ENCODE peak calls at places on chromosomes 16 and 17, in six cellular contexts. One of them, this sample, is unnamed.

GRCh38 chr17:67854378-67854777 is 29.1 kb downstream of the BPTF start:
- DNase-seq in thoracic aorta: no peak
- DNase-seq in natural killer cell: no peak
- DNase-seq in dorsolateral prefrontal cortex: no peak
- DNase-seq in lung: no peak
- DNase-seq in ovary: no peak
- DNase-seq in this sample: no peak

GRCh38 chr17:43908111-43908721 is 880 bp upstream of the MPP2 start:
- DNase-seq in thoracic aorta: peak; percentile 40
- DNase-seq in natural killer cell: no peak
- DNase-seq in dorsolateral prefrontal cortex: peak; percentile 86
- DNase-seq in lung: peak; percentile 45
- DNase-seq in ovary: peak; percentile 72
- DNase-seq in this sample: no peak

GRCh38 chr16:27650073-27650701 is 100.2 kb downstream of the KATNIP start:
- DNase-seq in thoracic aorta: no peak
- DNase-seq in natural killer cell: no peak
- DNase-seq in dorsolateral prefrontal cortex: no peak
- DNase-seq in lung: no peak
- DNase-seq in ovary: peak; percentile 70
- DNase-seq in this sample: no peak

GRCh38 chr16:9787717-9788116 is 394.5 kb downstream of the GRIN2A start:
- DNase-seq in thoracic aorta: no peak
- DNase-seq in natural killer cell: no peak
- DNase-seq in dorsolateral prefrontal cortex: no peak
- DNase-seq in lung: no peak
- DNase-seq in ovary: no peak
- DNase-seq in this sample: no peak

GRCh38 chr16:81767987-81768592 is 11.0 kb upstream of the PLCG2 start:
- DNase-seq in thoracic aorta: no peak
- DNase-seq in natural killer cell: no peak
- DNase-seq in dorsolateral prefrontal cortex: no peak
- DNase-seq in lung: no peak
- DNase-seq in ovary: no peak
- DNase-seq in this sample: no peak

GRCh38 chr17:17750881-17751280 is 69.6 kb downstream of the RAI1 start:
- DNase-seq in thoracic aorta: no peak
- DNase-seq in natural killer cell: peak; percentile 38
- DNase-seq in dorsolateral prefrontal cortex: no peak
- DNase-seq in lung: no peak
- DNase-seq in ovary: no peak
- DNase-seq in this sample: no peak

GRCh38 chr16:73793286-73793685 is 503.3 kb upstream of the PSMD7 start:
- DNase-seq in thoracic aorta: no peak
- DNase-seq in natural killer cell: no peak
- DNase-seq in dorsolateral prefrontal cortex: no peak
- DNase-seq in lung: no peak
- DNase-seq in ovary: no peak
- DNase-seq in this sample: no peak

GRCh38 chr17:1110844-1111598 is 68.8 kb downstream of the ABR start:
- DNase-seq in thoracic aorta: peak; percentile 92
- DNase-seq in natural killer cell: no peak
- DNase-seq in dorsolateral prefrontal cortex: peak; percentile 51
- DNase-seq in lung: peak; percentile 82
- DNase-seq in ovary: no peak
- DNase-seq in this sample: no peak

GRCh38 chr17:46770818-46771600 is 47.5 kb downstream of the WNT3 start:
- DNase-seq in thoracic aorta: no peak
- DNase-seq in natural killer cell: no peak
- DNase-seq in dorsolateral prefrontal cortex: peak; percentile 57
- DNase-seq in lung: no peak
- DNase-seq in ovary: peak; percentile 55
- DNase-seq in this sample: peak; percentile 42

GRCh38 chr17:81494984-81495383 is 17.6 kb downstream of the ACTG1 start:
- DNase-seq in thoracic aorta: no peak
- DNase-seq in natural killer cell: no peak
- DNase-seq in dorsolateral prefrontal cortex: no peak
- DNase-seq in lung: no peak
- DNase-seq in ovary: no peak
- DNase-seq in this sample: no peak

GRCh38 chr16:30649725-30650368 is 913 bp upstream of the PRR14 start:
- DNase-seq in thoracic aorta: no peak
- DNase-seq in natural killer cell: peak; percentile 56
- DNase-seq in dorsolateral prefrontal cortex: no peak
- DNase-seq in lung: no peak
- DNase-seq in ovary: no peak
- DNase-seq in this sample: no peak

GRCh38 chr16:67910162-67910561 is 17.1 kb downstream of the PSKH1 start:
- DNase-seq in thoracic aorta: no peak
- DNase-seq in natural killer cell: no peak
- DNase-seq in dorsolateral prefrontal cortex: peak; percentile 90
- DNase-seq in lung: no peak
- DNase-seq in ovary: no peak
- DNase-seq in this sample: no peak

GRCh38 chr16:11315499-11315898 is 29.8 kb upstream of the RMI2 start:
- DNase-seq in thoracic aorta: no peak
- DNase-seq in natural killer cell: no peak
- DNase-seq in dorsolateral prefrontal cortex: no peak
- DNase-seq in lung: no peak
- DNase-seq in ovary: peak; percentile 64
- DNase-seq in this sample: no peak

DNA sequence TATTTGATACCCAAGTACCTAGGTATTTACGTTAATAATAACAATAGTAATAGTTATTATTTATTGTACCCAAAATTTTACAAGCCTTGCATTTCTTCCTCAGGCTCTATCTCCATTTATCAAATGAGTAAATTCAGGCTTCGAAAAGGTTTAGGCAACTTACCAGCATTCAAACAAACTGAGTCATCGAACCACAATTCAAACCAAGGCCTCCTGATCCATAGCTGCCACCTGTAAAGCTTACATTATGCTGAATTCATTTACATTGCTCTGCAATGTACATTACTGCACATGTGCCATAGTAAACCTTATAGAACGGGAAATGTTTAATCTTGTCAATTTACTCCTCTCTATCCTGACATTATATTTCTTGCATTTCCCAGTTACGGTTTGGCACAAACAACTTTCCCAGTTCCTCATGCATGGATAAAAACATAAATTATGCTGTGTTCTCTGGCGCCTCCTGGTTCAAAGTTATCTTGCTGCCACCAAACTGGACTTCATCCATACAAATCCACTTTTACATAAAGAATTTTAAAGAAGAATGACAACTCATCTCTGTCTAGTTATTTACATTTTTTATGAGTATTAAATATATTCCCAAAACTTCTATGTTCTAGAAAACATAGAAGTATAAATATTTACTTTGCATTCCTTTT is 360.6 kb upstream of the SOX9 start:
- DNase-seq in thoracic aorta: no peak
- DNase-seq in natural killer cell: no peak
- DNase-seq in dorsolateral prefrontal cortex: no peak
- DNase-seq in lung: no peak
- DNase-seq in ovary: no peak
- DNase-seq in this sample: no peak
- TF ChIP-seq CTCF in thoracic aorta: no peak
- TF ChIP-seq CTCF in natural killer cell: no peak
- TF ChIP-seq CTCF in dorsolateral prefrontal cortex: no peak
- TF ChIP-seq CTCF in lung: no peak
- TF ChIP-seq CTCF in ovary: no peak
- TF ChIP-seq CTCF in this sample: no peak

DNA sequence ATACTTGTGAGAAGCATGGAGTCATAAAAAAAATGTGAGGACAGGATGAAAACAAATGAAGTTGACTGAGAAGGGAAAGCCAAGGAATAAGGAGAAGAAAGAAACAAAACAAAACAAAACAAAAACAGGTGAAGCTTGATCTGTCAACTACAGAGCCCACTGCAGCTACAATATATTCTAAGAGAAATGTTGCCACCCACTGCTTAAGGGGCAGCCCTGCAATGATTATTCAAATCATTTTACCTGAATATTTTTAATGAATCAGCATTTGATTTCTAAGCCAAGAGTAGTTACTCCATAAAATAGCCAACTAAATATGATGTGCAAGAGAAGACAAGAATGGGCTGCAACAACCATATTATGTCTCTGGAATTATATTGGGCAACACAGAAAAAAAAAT is 252.0 kb upstream of the KIF2B start:
- DNase-seq in thoracic aorta: no peak
- DNase-seq in natural killer cell: no peak
- DNase-seq in dorsolateral prefrontal cortex: no peak
- DNase-seq in lung: no peak
- DNase-seq in ovary: no peak
- DNase-seq in this sample: no peak
- TF ChIP-seq CTCF in thoracic aorta: no peak
- TF ChIP-seq CTCF in natural killer cell: no peak
- TF ChIP-seq CTCF in dorsolateral prefrontal cortex: no peak
- TF ChIP-seq CTCF in lung: no peak
- TF ChIP-seq CTCF in ovary: no peak
- TF ChIP-seq CTCF in this sample: no peak

GRCh38 chr17:38735161-38735997 is 5.2 kb downstream of the CISD3 start:
- DNase-seq in thoracic aorta: no peak
- DNase-seq in natural killer cell: peak; percentile 78
- DNase-seq in dorsolateral prefrontal cortex: peak; percentile 71
- DNase-seq in lung: no peak
- DNase-seq in ovary: peak; percentile 81
- DNase-seq in this sample: peak; percentile 63

GRCh38 chr17:38734235-38734633 is 4.1 kb downstream of the CISD3 start:
- DNase-seq in thoracic aorta: no peak
- DNase-seq in natural killer cell: no peak
- DNase-seq in dorsolateral prefrontal cortex: no peak
- DNase-seq in lung: no peak
- DNase-seq in ovary: no peak
- DNase-seq in this sample: no peak

GRCh38 chr17:38732376-38733314 is 2.5 kb downstream of the CISD3 start:
- DNase-seq in thoracic aorta: no peak
- DNase-seq in natural killer cell: no peak
- DNase-seq in dorsolateral prefrontal cortex: no peak
- DNase-seq in lung: no peak
- DNase-seq in ovary: no peak
- DNase-seq in this sample: no peak

GRCh38 chr17:38731526-38732294 is 1.6 kb downstream of the CISD3 start:
- DNase-seq in thoracic aorta: no peak
- DNase-seq in natural killer cell: no peak
- DNase-seq in dorsolateral prefrontal cortex: no peak
- DNase-seq in lung: no peak
- DNase-seq in ovary: no peak
- DNase-seq in this sample: no peak

DNA sequence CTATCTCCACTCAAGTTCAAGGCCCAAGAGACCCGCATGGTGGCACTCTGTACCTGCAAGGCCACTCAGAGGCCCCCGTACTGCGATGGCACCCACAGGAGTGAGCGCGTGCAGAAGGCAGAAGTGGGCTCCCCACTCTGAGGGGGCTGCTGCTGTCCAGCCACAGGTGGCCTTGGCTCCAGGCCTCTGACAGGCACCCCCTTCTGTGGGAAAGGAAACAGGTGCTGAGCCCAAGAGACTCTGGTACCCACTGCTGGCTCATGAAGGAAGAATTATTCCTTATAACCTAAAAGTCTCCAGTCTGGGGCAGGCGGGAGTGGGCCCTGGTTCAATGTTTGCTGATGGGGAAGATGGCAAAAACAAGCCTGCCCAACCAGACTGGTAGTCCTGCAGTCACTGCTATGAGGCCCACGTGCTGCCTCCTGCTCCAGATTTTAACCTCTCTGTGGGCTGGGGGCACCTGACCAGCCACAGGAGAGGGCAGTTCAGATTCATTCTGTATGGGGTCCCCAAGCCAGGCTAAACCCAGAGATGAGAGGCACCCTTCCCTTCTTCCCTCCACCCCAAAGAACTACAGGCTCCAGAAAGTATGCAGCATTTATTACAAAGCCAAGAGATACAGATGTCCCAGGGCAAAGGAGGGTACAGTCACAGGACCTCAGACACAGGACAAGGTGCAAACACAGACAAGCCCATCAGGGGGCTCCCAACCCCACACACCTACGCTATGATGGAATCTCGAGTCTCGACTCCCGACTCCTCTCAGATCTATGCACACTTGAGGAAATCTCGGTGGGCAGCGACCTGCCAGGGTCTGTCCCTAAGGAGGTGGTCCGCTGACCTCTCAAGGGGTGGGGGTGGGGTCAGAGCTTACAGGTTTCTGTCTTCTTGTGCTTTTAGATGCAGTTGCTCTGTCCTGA is 3.4 kb downstream of the CISD3 start:
- DNase-seq in thoracic aorta: no peak
- DNase-seq in natural killer cell: no peak
- DNase-seq in dorsolateral prefrontal cortex: no peak
- DNase-seq in lung: no peak
- DNase-seq in ovary: no peak
- DNase-seq in this sample: no peak
- TF ChIP-seq CTCF in thoracic aorta: no peak
- TF ChIP-seq CTCF in natural killer cell: no peak
- TF ChIP-seq CTCF in dorsolateral prefrontal cortex: no peak
- TF ChIP-seq CTCF in lung: no peak
- TF ChIP-seq CTCF in ovary: no peak
- TF ChIP-seq CTCF in this sample: peak; percentile 34

GRCh38 chr16:49858200-49859129 is 2.6 kb upstream of the ZNF423 start:
- DNase-seq in thoracic aorta: peak; percentile 61
- DNase-seq in natural killer cell: no peak
- DNase-seq in dorsolateral prefrontal cortex: peak; percentile 64
- DNase-seq in lung: peak; percentile 37
- DNase-seq in ovary: peak; percentile 84
- DNase-seq in this sample: peak; percentile 53

GRCh38 chr16:49855280-49855821 is 561 bp downstream of the ZNF423 start:
- DNase-seq in thoracic aorta: no peak
- DNase-seq in natural killer cell: peak; percentile 38
- DNase-seq in dorsolateral prefrontal cortex: peak; percentile 72
- DNase-seq in lung: peak; percentile 78
- DNase-seq in ovary: peak; percentile 91
- DNase-seq in this sample: peak; percentile 77

GRCh38 chr16:49857423-49858181 is 1.7 kb upstream of the ZNF423 start:
- DNase-seq in thoracic aorta: no peak
- DNase-seq in natural killer cell: peak; percentile 31
- DNase-seq in dorsolateral prefrontal cortex: no peak
- DNase-seq in lung: peak; percentile 41
- DNase-seq in ovary: peak; percentile 79
- DNase-seq in this sample: peak; percentile 64

GRCh38 chr16:49855822-49856740 is at the start of gene ZNF423:
- DNase-seq in thoracic aorta: no peak
- DNase-seq in natural killer cell: no peak
- DNase-seq in dorsolateral prefrontal cortex: no peak
- DNase-seq in lung: no peak
- DNase-seq in ovary: peak; percentile 74
- DNase-seq in this sample: peak; percentile 50

DNA sequence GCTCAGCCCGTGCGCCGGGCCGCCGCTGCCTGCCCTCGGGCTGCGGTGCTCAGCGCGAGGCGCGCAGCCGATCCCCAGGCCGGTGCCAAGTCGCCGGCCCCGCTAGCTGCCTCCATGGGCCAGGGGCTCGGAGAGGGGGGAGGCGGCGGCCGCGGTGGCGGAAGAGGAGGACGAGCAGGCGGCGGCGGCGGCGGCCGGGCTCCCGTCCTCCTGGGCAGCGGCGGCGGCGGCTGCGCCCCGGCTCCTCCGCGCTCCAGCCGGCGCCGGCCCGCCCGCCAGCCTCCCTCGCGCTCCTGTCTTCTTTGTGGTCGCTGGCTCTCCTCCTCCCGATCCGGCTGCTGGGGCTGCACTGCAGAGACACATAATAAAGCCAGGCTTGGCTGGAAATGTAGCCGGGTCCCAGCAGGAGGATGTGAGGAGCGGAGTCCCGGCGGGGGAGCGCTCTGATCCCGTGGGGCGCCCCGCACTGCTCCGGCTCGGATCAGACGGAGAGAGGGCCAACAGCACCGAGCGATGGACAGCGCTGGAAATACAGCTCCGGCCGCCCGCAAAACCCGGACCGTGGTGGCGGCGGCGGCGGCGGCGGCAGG is 924 bp upstream of the ZNF423 start:
- DNase-seq in thoracic aorta: no peak
- DNase-seq in natural killer cell: no peak
- DNase-seq in dorsolateral prefrontal cortex: peak; percentile 82
- DNase-seq in lung: peak; percentile 66
- DNase-seq in ovary: peak; percentile 88
- DNase-seq in this sample: peak; percentile 67
- TF ChIP-seq CTCF in thoracic aorta: no peak
- TF ChIP-seq CTCF in natural killer cell: no peak
- TF ChIP-seq CTCF in dorsolateral prefrontal cortex: no peak
- TF ChIP-seq CTCF in lung: peak; percentile 14
- TF ChIP-seq CTCF in ovary: peak; percentile 46
- TF ChIP-seq CTCF in this sample: no peak